ENCODE peak calls at places on chromosomes 16 and 17, in ten cellular contexts. C is T1000; P is gastrocnemius medialis; M is heart right ventricle; N is left colon; I is kidney; A is stimulated activated CD4-positive, alpha-beta T cell treated with anti-CD3 and anti-CD28 coated beads, Interleukin-2, amount 100 ng/mL, for 24 hours; O is pancreas; Z is AG10803; H is AG04450. S is an unnamed sample.

GRCh38 chr17:30344283-30345088 is 10.6 kb upstream of the TMIGD1 start:
- DNase-seq in C (no peak), P (peak), M (peak), N (peak), I (no peak), A (no peak), O (peak), Z (peak), H (no peak), S (peak)

GRCh38 chr17:40025991-40026815 is 11.0 kb downstream of the CSF3 start:
- DNase-seq in C (no peak), P (no peak), M (no peak), N (peak), I (no peak), A (no peak), O (no peak), Z (no peak), H (no peak), S (no peak)

GRCh38 chr16:77585852-77586251 is 136.5 kb upstream of the NUDT7 start:
- DNase-seq in C (no peak), P (no peak), M (no peak), N (no peak), I (no peak), A (no peak), O (no peak), Z (no peak), H (no peak), S (no peak)

GRCh38 chr16:56915311-56916105 is 16.4 kb upstream of the HERPUD1 start:
- DNase-seq in C (no peak), P (no peak), M (peak), N (no peak), I (peak), A (no peak), O (no peak), Z (no peak), H (no peak), S (peak)

GRCh38 chr17:73998246-73999220 is 204.9 kb upstream of the RPL38 start:
- DNase-seq in C (no peak), P (no peak), M (peak), N (peak), I (no peak), A (peak), O (peak), Z (no peak), H (no peak), S (no peak)

GRCh38 chr16:85485379-85485778 is 127.7 kb upstream of the GSE1 start:
- DNase-seq in C (no peak), P (no peak), M (no peak), N (no peak), I (no peak), A (no peak), O (no peak), Z (no peak), H (no peak), S (no peak)

GRCh38 chr17:42253173-42253545 is 23.0 kb downstream of the STAT5B start:
- DNase-seq in C (no peak), P (no peak), M (no peak), N (no peak), I (no peak), A (no peak), O (no peak), Z (no peak), H (no peak), S (no peak)

GRCh38 chr16:17271687-17272086 is 199.1 kb downstream of the XYLT1 start:
- DNase-seq in C (no peak), P (no peak), M (no peak), N (peak), I (no peak), A (no peak), O (no peak), Z (no peak), H (no peak), S (no peak)

GRCh38 chr16:8645831-8646230 is 24.3 kb downstream of the METTL22 start:
- DNase-seq in C (no peak), P (no peak), M (no peak), N (no peak), I (no peak), A (no peak), O (no peak), Z (no peak), H (no peak), S (no peak)

GRCh38 chr16:84864266-84864955 is 44.6 kb downstream of the CRISPLD2 start:
- DNase-seq in C (no peak), P (no peak), M (no peak), N (no peak), I (no peak), A (no peak), O (no peak), Z (no peak), H (no peak), S (no peak)

GRCh38 chr17:18235743-18236256 is 10.4 kb downstream of the LLGL1 start:
- DNase-seq in C (peak), P (no peak), M (no peak), N (no peak), I (no peak), A (peak), O (no peak), Z (peak), H (no peak), S (peak)

GRCh38 chr17:81066072-81066471 is 31.1 kb downstream of the BAIAP2 start:
- DNase-seq in C (no peak), P (no peak), M (no peak), N (peak), I (no peak), A (no peak), O (no peak), Z (no peak), H (no peak), S (no peak)

GRCh38 chr16:85238233-85238647 is 126.0 kb upstream of the CIBAR2 start:
- DNase-seq in C (no peak), P (no peak), M (peak), N (peak), I (peak), A (no peak), O (no peak), Z (peak), H (peak), S (peak)

GRCh38 chr17:8053600-8053999 is 14.7 kb downstream of the ALOX15B start:
- DNase-seq in C (no peak), P (no peak), M (no peak), N (no peak), I (no peak), A (no peak), O (no peak), Z (peak), H (no peak), S (no peak)

GRCh38 chr17:27818311-27819170 is 18.2 kb upstream of the NOS2 start:
- DNase-seq in C (no peak), P (no peak), M (peak), N (peak), I (no peak), A (no peak), O (no peak), Z (no peak), H (no peak), S (no peak)

GRCh38 chr17:81801327-81801726 is 2.6 kb upstream of the GCGR start:
- DNase-seq in C (no peak), P (no peak), M (no peak), N (no peak), I (peak), A (no peak), O (no peak), Z (no peak), H (no peak), S (no peak)

GRCh38 chr17:50806141-50806643 is 29.2 kb upstream of the WFIKKN2 start:
- DNase-seq in C (no peak), P (no peak), M (no peak), N (no peak), I (no peak), A (no peak), O (peak), Z (no peak), H (no peak), S (no peak)

GRCh38 chr17:27544350-27545131 is 86.4 kb upstream of the LGALS9 start:
- DNase-seq in C (peak), P (no peak), M (no peak), N (no peak), I (no peak), A (peak), O (no peak), Z (no peak), H (no peak), S (peak)

GRCh38 chr16:89104303-89104702 is 10.7 kb downstream of the ACSF3 start:
- DNase-seq in C (no peak), P (no peak), M (no peak), N (no peak), I (peak), A (no peak), O (no peak), Z (no peak), H (no peak), S (no peak)

GRCh38 chr16:16001856-16002255 is 52.4 kb downstream of the ABCC1 start:
- DNase-seq in C (no peak), P (no peak), M (no peak), N (no peak), I (no peak), A (no peak), O (no peak), Z (no peak), H (no peak), S (no peak)